ENCODE peak calls at places on chromosomes 6 and 20, in four cellular contexts. Z is foreskin fibroblast, I is neural progenitor cell, A is GM12865. V is an unnamed sample.

GRCh38 chr6:24831771-24832718 is 33.3 kb upstream of the ARMH2 start:
- DNase-seq in A (no peak), Z (peak; percentile 67), I (no peak), V (peak; percentile 21)

GRCh38 chr20:20299904-20300303 is 68.0 kb upstream of the INSM1 start:
- DNase-seq in I (no peak), A (no peak), Z (no peak), V (no peak)

GRCh38 chr20:60784321-60784720 is 467.7 kb upstream of the CDH4 start:
- DNase-seq in I (no peak), Z (no peak), A (no peak), V (no peak)

GRCh38 chr20:4973330-4974097 is 27.8 kb downstream of the SLC23A2 start:
- DNase-seq in I (no peak), A (peak; percentile 96), Z (peak; percentile 94), V (peak; percentile 45)

GRCh38 chr6:98832282-98833100 is 1.9 kb upstream of the POU3F2 start:
- DNase-seq in Z (peak; percentile 84), A (no peak), I (peak; percentile 58), V (peak; percentile 11)

GRCh38 chr6:142822882-142823578 is 121.9 kb downstream of the HIVEP2 start:
- DNase-seq in A (peak; percentile 57), I (peak; percentile 69), Z (no peak), V (no peak)

GRCh38 chr20:37526839-37527637 is 638 bp downstream of the BLCAP start:
- DNase-seq in A (no peak), I (peak; percentile 52), Z (peak; percentile 68), V (no peak)

GRCh38 chr20:49054032-49054643 is 8.0 kb downstream of the CSE1L start:
- DNase-seq in A (peak; percentile 50), I (no peak), Z (no peak), V (no peak)

GRCh38 chr6:71411882-71412281 is 123.3 kb downstream of the OGFRL1 start:
- DNase-seq in A (no peak), I (no peak), Z (no peak), V (no peak)

GRCh38 chr6:65199683-65200082 is 507.3 kb downstream of the EYS start:
- DNase-seq in Z (no peak), A (no peak), I (no peak), V (no peak)

GRCh38 chr6:56902551-56903464 is 52.1 kb upstream of the BEND6 start:
- DNase-seq in I (peak; percentile 33), Z (peak; percentile 81), A (peak; percentile 57), V (no peak)

GRCh38 chr6:15026832-15027231 is 219.0 kb upstream of the JARID2 start:
- DNase-seq in I (no peak), A (no peak), Z (peak; percentile 43), V (no peak)

GRCh38 chr6:136967874-136968752 is 46.0 kb downstream of the SLC35D3 start:
- DNase-seq in A (peak; percentile 83), Z (peak; percentile 82), I (peak; percentile 79), V (peak; percentile 4)

GRCh38 chr6:44072959-44073611 is 54.2 kb downstream of the MRPL14 start:
- DNase-seq in I (peak; percentile 97), Z (peak; percentile 94), A (peak; percentile 89), V (no peak)

GRCh38 chr6:169101036-169101805 is 152.4 kb downstream of the THBS2 start:
- DNase-seq in I (no peak), Z (no peak), A (no peak), V (no peak)

GRCh38 chr20:63017076-63017825 is 10.5 kb upstream of the BHLHE23 start:
- DNase-seq in A (no peak), Z (no peak), I (no peak), V (no peak)

GRCh38 chr6:20800229-20800628 is 266.0 kb downstream of the CDKAL1 start:
- DNase-seq in A (no peak), Z (no peak), I (no peak), V (no peak)

GRCh38 chr6:159953091-159953581 is 15.7 kb upstream of the IGF2R start:
- DNase-seq in A (no peak), Z (peak; percentile 75), I (no peak), V (no peak)

GRCh38 chr6:92589970-92590369 is 829.4 kb downstream of the EPHA7 start:
- DNase-seq in A (no peak), Z (peak; percentile 2), I (no peak), V (no peak)

GRCh38 chr6:16564430-16564829 is 196.8 kb downstream of the ATXN1 start:
- DNase-seq in I (no peak), Z (no peak), A (no peak), V (no peak)

GRCh38 chr6:110693296-110693695 is 122.0 kb downstream of the CDK19 start:
- DNase-seq in I (no peak), A (no peak), Z (no peak), V (no peak)
- TF ChIP-seq CTCF in I (no peak), A (no peak), Z (no peak), V (no peak)

GRCh38 chr6:155317186-155317585 is 2.9 kb upstream of the TFB1M start:
- DNase-seq in A (no peak), I (no peak), Z (peak; percentile 24), V (no peak)
- TF ChIP-seq CTCF in A (no peak), I (peak; percentile 9), Z (peak; percentile 8), V (peak; percentile 20)

GRCh38 chr20:61918548-61918947 is 147.1 kb downstream of the TAF4 start:
- DNase-seq in Z (no peak), I (peak; percentile 31), A (no peak), V (no peak)
- TF ChIP-seq CTCF in Z (no peak), I (peak; percentile 37), A (no peak), V (no peak)

DNA sequence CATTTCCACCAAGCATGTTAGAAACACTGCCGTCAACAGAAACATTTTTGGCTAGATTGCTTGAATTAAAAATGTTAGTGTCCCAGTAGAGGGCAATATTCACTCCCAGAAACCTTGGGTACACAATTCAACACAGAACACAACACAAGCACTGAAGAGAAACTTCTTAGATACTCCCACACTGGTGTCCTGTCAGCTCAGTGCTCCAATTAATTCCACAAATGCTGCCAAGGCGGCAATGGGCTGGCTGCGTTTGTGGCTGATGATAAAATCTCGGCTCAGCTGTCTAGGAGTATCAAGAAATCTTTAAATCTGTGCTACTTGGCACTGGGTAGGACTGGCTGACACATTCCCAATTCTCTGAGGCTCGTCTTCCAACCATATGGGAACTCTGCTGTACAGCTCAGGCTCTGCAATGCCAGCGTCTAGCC is 39.3 kb downstream of the BEND3 start:
- DNase-seq in I (no peak), A (peak; percentile 18), Z (peak; percentile 38), V (no peak)
- TF ChIP-seq CTCF in I (no peak), A (no peak), Z (peak; percentile 30), V (peak; percentile 22)

GRCh38 chr6:8707956-8708772 is 272.8 kb upstream of the SLC35B3 start:
- DNase-seq in I (peak; percentile 44), A (peak; percentile 9), Z (peak; percentile 80), V (peak; percentile 1)
- TF ChIP-seq CTCF in I (peak; percentile 61), A (peak; percentile 9), Z (peak; percentile 21), V (peak; percentile 30)

GRCh38 chr6:42819803-42820508 is 38.1 kb downstream of the BICRAL start:
- DNase-seq in Z (peak; percentile 54), A (peak; percentile 13), I (peak; percentile 15), V (no peak)
- TF ChIP-seq CTCF in Z (peak; percentile 12), A (no peak), I (peak; percentile 22), V (peak; percentile 34)